ENCODE peak calls at places on chromosome 16, in seven cellular contexts. G, O, H, Z, U, E and X are unnamed samples.

GRCh38 chr16:23597003-23597756 is 1.1 kb upstream of the NDUFAB1 start:
- DNase-seq in G (peak), O (no peak), H (peak), Z (no peak), U (no peak), E (no peak), X (peak)

GRCh38 chr16:14497245-14498082 is 132.6 kb downstream of the PARN start:
- DNase-seq in G (no peak), O (no peak), H (no peak), Z (no peak), U (no peak), E (no peak), X (no peak)

GRCh38 chr16:46650224-46650623 is 29.0 kb upstream of the SHCBP1 start:
- DNase-seq in G (no peak), O (peak), H (no peak), Z (no peak), U (no peak), E (no peak), X (no peak)

GRCh38 chr16:88451586-88452484 is 1.2 kb upstream of the ZFPM1 start:
- DNase-seq in G (no peak), O (no peak), H (no peak), Z (peak), U (peak), E (peak), X (no peak)

GRCh38 chr16:28879841-28880588 is 1.7 kb downstream of the ATP2A1 start:
- DNase-seq in G (peak), O (peak), H (peak), Z (peak), U (peak), E (peak), X (peak)

GRCh38 chr16:86604436-86605220 is 26.3 kb downstream of the FOXL1 start:
- DNase-seq in G (no peak), O (no peak), H (no peak), Z (peak), U (peak), E (no peak), X (no peak)

GRCh38 chr16:19810817-19811731 is 73.6 kb downstream of the GPRC5B start:
- DNase-seq in G (no peak), O (peak), H (no peak), Z (no peak), U (no peak), E (no peak), X (no peak)

GRCh38 chr16:81693047-81693446 is 86.0 kb upstream of the PLCG2 start:
- DNase-seq in G (no peak), O (no peak), H (no peak), Z (no peak), U (no peak), E (no peak), X (no peak)

GRCh38 chr16:67431077-67431804 is at the start of gene HSD11B2:
- DNase-seq in G (peak), O (no peak), H (peak), Z (no peak), U (no peak), E (peak), X (peak)

GRCh38 chr16:29790949-29791844 is 646 bp downstream of the KIF22 start:
- DNase-seq in G (no peak), O (no peak), H (no peak), Z (no peak), U (no peak), E (no peak), X (no peak)

GRCh38 chr16:19230575-19230974 is 55.0 kb upstream of the CLEC19A start:
- DNase-seq in G (no peak), O (no peak), H (no peak), Z (no peak), U (no peak), E (no peak), X (no peak)

GRCh38 chr16:56279132-56279531 is 87.8 kb downstream of the GNAO1 start:
- DNase-seq in G (no peak), O (no peak), H (no peak), Z (peak), U (peak), E (no peak), X (no peak)

GRCh38 chr16:79598341-79599181 is 2.0 kb downstream of the MAF start:
- DNase-seq in G (peak), O (no peak), H (peak), Z (peak), U (peak), E (peak), X (peak)

GRCh38 chr16:88763502-88764053 is 21.4 kb downstream of the PIEZO1 start:
- DNase-seq in G (peak), O (no peak), H (peak), Z (no peak), U (no peak), E (no peak), X (peak)

GRCh38 chr16:17224859-17225258 is 245.9 kb downstream of the XYLT1 start:
- DNase-seq in G (no peak), O (peak), H (no peak), Z (peak), U (no peak), E (peak), X (no peak)

GRCh38 chr16:54657058-54657708 is 273.5 kb upstream of the IRX5 start:
- DNase-seq in G (no peak), O (no peak), H (no peak), Z (no peak), U (no peak), E (no peak), X (no peak)

GRCh38 chr16:87286839-87287626 is 30.2 kb downstream of the C16orf95 start:
- DNase-seq in G (no peak), O (no peak), H (no peak), Z (no peak), U (no peak), E (no peak), X (no peak)

GRCh38 chr16:56221995-56222394 is 30.7 kb downstream of the GNAO1 start:
- DNase-seq in G (no peak), O (no peak), H (no peak), Z (no peak), U (no peak), E (no peak), X (no peak)

GRCh38 chr16:55039931-55040330 is 109.3 kb downstream of the IRX5 start:
- DNase-seq in G (no peak), O (no peak), H (no peak), Z (peak), U (no peak), E (no peak), X (no peak)

GRCh38 chr16:13148836-13149235 is 247.4 kb downstream of the SHISA9 start:
- DNase-seq in G (no peak), O (no peak), H (no peak), Z (no peak), U (no peak), E (no peak), X (no peak)

GRCh38 chr16:89545831-89546574 is 14.5 kb upstream of the RPL13 start:
- DNase-seq in G (no peak), O (no peak), H (no peak), Z (no peak), U (no peak), E (peak), X (no peak)

GRCh38 chr16:51151951-51152663 is 1.0 kb upstream of the SALL1 start:
- DNase-seq in G (peak), O (peak), H (peak), Z (no peak), U (no peak), E (peak), X (peak)

DNA sequence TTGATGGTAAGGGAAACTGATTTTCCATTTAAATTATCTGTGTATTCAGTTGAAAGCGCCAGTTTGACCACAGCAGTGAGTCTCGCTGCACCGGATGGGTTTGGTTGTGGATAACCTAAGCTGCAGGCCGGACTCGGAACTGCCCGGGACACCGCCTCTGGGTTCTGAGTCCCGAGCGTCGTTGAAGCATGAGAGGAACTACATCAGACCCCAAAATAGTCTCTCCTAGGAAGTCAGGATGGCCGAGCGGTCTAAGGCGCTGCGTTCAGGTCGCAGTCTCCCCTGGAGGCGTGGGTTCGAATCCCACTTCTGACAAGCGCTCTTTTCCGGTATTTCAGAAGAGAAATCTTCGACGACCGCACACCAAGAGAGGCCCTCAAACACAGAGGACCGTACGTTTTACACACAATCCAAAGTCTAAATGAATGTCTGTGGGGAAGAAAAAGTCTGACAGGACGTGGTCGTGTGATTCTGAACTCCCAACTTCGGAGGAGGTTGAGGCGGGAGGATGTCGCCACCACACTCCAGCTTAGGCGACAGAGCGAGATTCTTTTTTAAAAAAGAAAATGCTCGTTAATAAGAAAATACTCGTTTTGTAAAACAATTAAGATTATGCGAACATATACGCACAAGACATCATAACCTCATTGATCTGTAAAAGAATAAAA is 15.4 kb upstream of the PLLP start:
- DNase-seq in G (peak), O (peak), H (peak), Z (peak), U (peak), E (peak), X (peak)
- TF ChIP-seq CTCF in G (no peak), O (no peak), H (peak), Z (no peak), U (no peak), E (no peak), X (peak)

GRCh38 chr16:4313563-4314531 is 2.0 kb upstream of the GLIS2 start:
- DNase-seq in G (peak), O (no peak), H (peak), Z (no peak), U (no peak), E (peak), X (peak)
- TF ChIP-seq CTCF in G (peak), O (peak), H (peak), Z (no peak), U (peak), E (peak), X (peak)

GRCh38 chr16:716250-716607 is 1.3 kb downstream of the METRN start:
- DNase-seq in G (peak), O (no peak), H (peak), Z (no peak), U (no peak), E (no peak), X (no peak)

GRCh38 chr16:714079-714478 is 839 bp upstream of the METRN start:
- DNase-seq in G (no peak), O (no peak), H (no peak), Z (no peak), U (no peak), E (no peak), X (no peak)

GRCh38 chr16:714558-715447 is at the start of gene METRN:
- DNase-seq in G (peak), O (no peak), H (peak), Z (peak), U (peak), E (peak), X (peak)

GRCh38 chr16:716768-717325 is 1.9 kb downstream of the METRN start:
- DNase-seq in G (no peak), O (no peak), H (no peak), Z (no peak), U (no peak), E (no peak), X (no peak)

DNA sequence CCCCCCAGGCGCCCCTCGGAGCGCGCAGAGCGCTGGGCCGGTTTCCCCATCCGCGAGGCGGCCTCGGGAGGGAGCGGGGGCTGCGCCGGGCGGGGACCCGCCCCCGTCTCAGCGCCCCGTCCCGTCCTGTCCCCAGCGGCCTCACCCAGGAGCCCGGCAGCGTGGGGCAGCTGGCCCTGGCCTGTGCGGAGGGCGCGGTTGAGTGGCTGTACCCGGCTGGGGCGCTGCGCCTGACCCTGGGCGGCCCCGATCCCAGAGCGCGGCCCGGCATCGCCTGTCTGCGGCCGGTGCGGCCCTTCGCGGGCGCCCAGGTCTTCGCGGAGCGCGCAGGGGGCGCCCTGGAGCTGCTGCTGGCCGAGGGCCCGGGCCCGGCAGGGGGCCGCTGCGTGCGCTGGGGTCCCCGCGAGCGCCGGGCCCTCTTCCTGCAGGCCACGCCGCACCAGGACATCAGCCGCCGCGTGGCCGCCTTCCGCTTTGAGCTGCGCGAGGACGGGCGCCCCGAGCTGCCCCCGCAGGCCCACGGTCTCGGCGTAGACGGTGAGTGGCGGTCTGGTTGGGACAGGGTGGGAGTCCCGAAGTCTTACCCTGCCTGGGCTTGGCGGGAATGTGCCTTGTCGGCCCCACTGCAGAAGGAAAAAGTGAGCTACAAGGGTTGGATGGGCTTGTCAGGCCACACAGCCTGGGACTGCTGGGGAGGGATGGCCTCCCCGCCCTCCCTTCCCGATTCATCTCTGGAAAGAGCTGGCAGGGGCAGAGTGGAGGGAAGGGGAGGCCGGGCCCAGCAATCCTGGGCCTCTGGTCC is 731 bp downstream of the METRN start:
- DNase-seq in G (no peak), O (no peak), H (peak), Z (no peak), U (no peak), E (no peak), X (no peak)
- TF ChIP-seq CTCF in G (no peak), O (no peak), H (no peak), Z (no peak), U (no peak), E (no peak), X (no peak)

DNA sequence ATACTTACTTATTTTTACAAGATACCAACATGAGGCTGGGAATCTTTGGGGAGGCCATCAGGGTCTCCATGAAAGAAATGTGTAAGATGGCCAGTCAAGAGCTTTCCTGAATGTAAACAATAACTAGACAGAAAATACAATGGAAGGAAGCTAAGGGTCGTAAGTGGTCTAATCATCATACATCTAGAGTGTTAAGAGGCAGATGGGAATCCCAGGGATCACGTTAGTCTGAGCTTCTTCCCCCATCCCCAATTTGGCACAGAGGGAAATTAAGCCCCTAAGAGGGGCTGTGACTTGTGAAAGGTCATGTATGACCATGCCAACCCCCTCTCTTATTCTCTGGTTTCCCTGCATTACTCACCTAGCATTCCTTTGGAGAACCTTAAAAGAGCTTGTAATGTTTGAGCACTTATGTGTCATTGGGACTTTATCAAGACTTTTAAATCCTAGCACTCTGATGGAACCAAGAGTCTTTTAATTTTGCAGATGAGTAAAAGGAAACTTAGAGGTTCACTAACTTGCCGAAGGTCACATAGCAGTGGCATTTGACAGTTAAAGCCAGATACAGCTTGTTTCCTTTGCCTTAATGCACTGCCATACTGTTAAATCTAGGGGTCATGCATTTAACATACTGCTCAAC is 46.1 kb downstream of the DCUN1D3 start:
- DNase-seq in G (no peak), O (no peak), H (no peak), Z (no peak), U (no peak), E (no peak), X (no peak)
- TF ChIP-seq CTCF in G (no peak), O (no peak), H (no peak), Z (no peak), U (no peak), E (no peak), X (no peak)

GRCh38 chr16:2019500-2019899 is at the start of gene NPW:
- DNase-seq in G (peak), O (no peak), H (peak), Z (no peak), U (no peak), E (no peak), X (no peak)
- TF ChIP-seq CTCF in G (no peak), O (no peak), H (no peak), Z (no peak), U (no peak), E (no peak), X (no peak)

DNA sequence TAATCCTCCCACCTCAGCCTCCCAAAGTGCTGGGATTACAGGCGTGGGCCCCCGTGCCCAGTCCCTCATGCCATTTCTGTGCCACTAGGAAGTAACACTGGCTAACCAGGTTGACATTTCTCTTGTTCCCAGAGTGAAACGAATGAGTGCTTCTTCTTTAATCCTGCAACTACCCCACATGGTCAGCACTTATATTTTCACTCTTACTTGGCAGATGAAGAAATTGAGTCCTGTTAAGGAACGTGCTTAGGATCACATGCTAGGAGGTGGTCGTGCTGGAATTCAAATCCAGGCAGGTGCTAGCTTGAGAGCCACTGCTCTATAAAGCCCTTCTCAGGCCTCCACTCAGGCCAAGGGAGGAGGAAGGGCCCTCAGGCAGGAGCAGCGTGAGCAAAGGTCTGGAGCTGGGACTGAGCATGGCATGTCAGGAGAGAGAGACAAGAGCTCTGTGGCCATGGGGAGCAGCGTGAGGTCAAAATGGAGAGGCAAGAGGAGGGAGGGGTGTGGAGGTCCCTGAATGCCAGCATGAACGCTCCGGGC is 18.5 kb upstream of the RMI2 start:
- DNase-seq in G (no peak), O (no peak), H (no peak), Z (no peak), U (no peak), E (no peak), X (no peak)
- TF ChIP-seq CTCF in G (no peak), O (no peak), H (no peak), Z (no peak), U (no peak), E (no peak), X (no peak)

GRCh38 chr16:68596266-68596665 is 48.8 kb upstream of the CDH3 start:
- DNase-seq in G (no peak), O (no peak), H (no peak), Z (no peak), U (no peak), E (no peak), X (no peak)

GRCh38 chr16:68590201-68590994 is 51.3 kb downstream of the ZFP90 start:
- DNase-seq in G (peak), O (no peak), H (peak), Z (peak), U (peak), E (peak), X (peak)

DNA sequence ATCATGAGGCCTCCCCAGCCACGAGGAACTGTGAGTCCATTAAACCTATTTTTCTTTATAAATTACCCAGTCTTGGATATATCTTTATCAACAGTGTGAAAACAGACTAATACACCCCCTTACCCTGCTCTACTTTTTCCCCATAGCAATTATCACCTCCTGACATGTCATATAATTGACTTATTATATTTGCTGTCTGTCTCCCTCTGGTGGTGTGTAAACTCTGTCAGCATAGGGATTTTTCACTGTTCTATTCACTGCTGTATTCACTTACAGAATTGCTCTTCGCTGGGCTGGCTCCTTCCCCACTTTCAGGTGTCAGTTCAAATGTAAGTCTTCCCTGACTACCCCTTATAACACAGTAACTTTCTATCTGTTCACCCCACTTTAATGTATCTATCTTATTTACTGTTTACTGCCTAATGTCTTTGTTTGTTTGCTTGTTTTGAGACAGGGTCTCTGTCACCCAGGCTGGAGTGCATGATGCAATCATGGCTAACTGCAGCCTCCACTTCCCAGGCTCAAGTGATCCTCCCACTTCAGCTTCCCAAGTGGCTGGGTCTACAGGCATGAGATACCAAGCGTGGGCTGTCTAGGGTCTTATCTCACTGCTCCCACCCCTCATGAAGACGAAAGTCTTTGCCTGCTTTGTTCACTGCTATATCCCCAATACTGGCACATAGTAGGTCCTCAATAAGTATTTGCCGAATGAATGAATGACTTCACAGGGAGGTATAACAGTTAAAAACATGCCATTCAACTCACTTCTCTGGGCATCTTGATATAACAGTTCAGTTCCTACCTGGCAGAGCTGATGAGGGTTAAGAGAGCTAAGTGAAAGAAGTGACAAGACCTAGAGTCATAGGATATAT is 52.4 kb upstream of the CDH3 start:
- DNase-seq in G (no peak), O (no peak), H (no peak), Z (no peak), U (no peak), E (no peak), X (no peak)
- TF ChIP-seq CTCF in G (no peak), O (no peak), H (no peak), Z (peak), U (peak), E (no peak), X (no peak)

GRCh38 chr16:31298958-31299357 is 39.2 kb downstream of the ITGAM start:
- DNase-seq in G (no peak), O (no peak), H (no peak), Z (no peak), U (no peak), E (no peak), X (no peak)
- TF ChIP-seq CTCF in G (no peak), O (peak), H (no peak), Z (no peak), U (peak), E (peak), X (no peak)

GRCh38 chr16:606656-607307 is 16.9 kb downstream of the RAB40C start:
- DNase-seq in G (no peak), O (no peak), H (no peak), Z (no peak), U (no peak), E (no peak), X (no peak)
- TF ChIP-seq CTCF in G (no peak), O (no peak), H (no peak), Z (no peak), U (no peak), E (no peak), X (no peak)